ENCODE peak calls at places on chromosomes 5 and 9, in eight cellular contexts. B, J, W, G, V, Q, O and L are unnamed samples.

GRCh38 chr5:143349127-143349526 is 54.4 kb downstream of the NR3C1 start:
- DNase-seq in W (no peak), V (no peak), Q (no peak), G (no peak), O (peak; percentile 37), B (no peak), J (no peak), L (no peak)

GRCh38 chr5:150053231-150053626 is 33.1 kb downstream of the CSF1R start:
- DNase-seq in J (peak; percentile 63), W (no peak), Q (no peak), B (peak; percentile 67), O (peak; percentile 85), G (peak; percentile 70), V (no peak), L (peak; percentile 48)

GRCh38 chr5:149903441-149903840 is 41.2 kb downstream of the PDE6A start:
- DNase-seq in V (no peak), G (no peak), Q (no peak), O (no peak), W (no peak), B (no peak), J (no peak), L (no peak)

GRCh38 chr5:51275428-51275827 is 107.8 kb upstream of the ISL1 start:
- DNase-seq in G (no peak), B (no peak), Q (no peak), O (no peak), V (no peak), W (no peak), J (no peak), L (no peak)

GRCh38 chr9:131707677-131708612 is 31.9 kb downstream of the RAPGEF1 start:
- DNase-seq in J (peak; percentile 95), V (peak; percentile 72), G (peak; percentile 78), W (no peak), O (peak; percentile 81), B (peak; percentile 75), Q (peak; percentile 63), L (peak; percentile 71)

GRCh38 chr5:113092683-113093082 is 116.1 kb downstream of the DCP2 start:
- DNase-seq in Q (no peak), W (no peak), J (peak; percentile 19), G (no peak), B (no peak), V (no peak), O (no peak), L (no peak)

GRCh38 chr9:34428325-34428958 is 29.9 kb downstream of the FAM219A start:
- DNase-seq in O (peak; percentile 60), W (no peak), V (no peak), J (no peak), B (peak; percentile 22), Q (no peak), G (no peak), L (no peak)

GRCh38 chr9:129069128-129069824 is 11.6 kb upstream of the DOLPP1 start:
- DNase-seq in G (no peak), O (no peak), V (peak; percentile 85), W (peak; percentile 47), Q (peak; percentile 36), J (peak; percentile 97), B (peak; percentile 19), L (no peak)

GRCh38 chr5:14879393-14879792 is 7.8 kb upstream of the ANKH start:
- DNase-seq in G (no peak), Q (no peak), J (no peak), B (no peak), O (no peak), V (no peak), W (no peak), L (no peak)

GRCh38 chr9:124941689-124942561 is 1.0 kb upstream of the GOLGA1 start:
- DNase-seq in Q (peak; percentile 83), O (peak; percentile 58), B (peak; percentile 59), J (peak; percentile 74), V (peak; percentile 79), W (peak; percentile 68), G (peak; percentile 51), L (peak; percentile 14)

GRCh38 chr5:53427965-53428364 is 52.5 kb upstream of the FST start:
- DNase-seq in G (no peak), O (no peak), V (no peak), J (no peak), Q (no peak), W (no peak), B (no peak), L (no peak)

GRCh38 chr5:134430001-134430569 is 18.4 kb upstream of the CDKN2AIPNL start:
- DNase-seq in J (no peak), O (no peak), W (no peak), G (no peak), Q (peak; percentile 37), B (no peak), V (peak; percentile 21), L (no peak)
- H3K4me3 ChIP-seq in J (no peak overlapping the region), O (no peak overlapping the region), W (no peak overlapping the region), G (no peak overlapping the region), Q (no peak overlapping the region), B (no peak overlapping the region), V (no peak overlapping the region), L (no peak overlapping the region)

GRCh38 chr5:133749331-133749985 is 137.1 kb upstream of the FSTL4 start:
- DNase-seq in V (no peak), W (no peak), J (no peak), B (no peak), G (no peak), O (no peak), Q (no peak), L (no peak)

GRCh38 chr5:133744030-133744645 is 131.8 kb upstream of the FSTL4 start:
- DNase-seq in O (no peak), B (no peak), J (no peak), G (no peak), V (no peak), W (no peak), Q (no peak), L (no peak)

GRCh38 chr5:133750356-133750755 is 138.0 kb upstream of the FSTL4 start:
- DNase-seq in W (no peak), O (no peak), G (no peak), B (no peak), V (no peak), J (no peak), Q (no peak), L (no peak)

GRCh38 chr5:133744909-133745308 is 132.6 kb upstream of the FSTL4 start:
- DNase-seq in G (no peak), B (no peak), V (no peak), J (no peak), O (no peak), W (no peak), Q (no peak), L (no peak)

GRCh38 chr5:133746834-133747233 is 134.5 kb upstream of the FSTL4 start:
- DNase-seq in O (no peak), B (no peak), Q (peak; percentile 36), V (no peak), W (no peak), G (no peak), J (no peak), L (no peak)
- TF ChIP-seq CTCF in O (no peak), B (no peak), Q (peak; percentile 40), V (no peak), W (no peak), G (no peak), J (no peak), L (peak; percentile 19)

GRCh38 chr9:105632807-105633206 is 29.4 kb upstream of the TAL2 start:
- DNase-seq in O (no peak), W (no peak), G (no peak), V (no peak), B (no peak), J (no peak), Q (no peak), L (no peak)
- H3K4me3 ChIP-seq in O (no peak overlapping the region), W (no peak overlapping the region), G (no peak overlapping the region), V (no peak overlapping the region), B (no peak overlapping the region), J (no peak overlapping the region), Q (no peak overlapping the region), L (no peak overlapping the region)

GRCh38 chr9:122912964-122913673 is at the start of gene ZBTB6:
- DNase-seq in Q (peak; percentile 96), J (peak; percentile 74), G (peak; percentile 82), B (peak; percentile 86), V (peak; percentile 82), O (peak; percentile 81), W (peak; percentile 85), L (peak; percentile 58)

DNA sequence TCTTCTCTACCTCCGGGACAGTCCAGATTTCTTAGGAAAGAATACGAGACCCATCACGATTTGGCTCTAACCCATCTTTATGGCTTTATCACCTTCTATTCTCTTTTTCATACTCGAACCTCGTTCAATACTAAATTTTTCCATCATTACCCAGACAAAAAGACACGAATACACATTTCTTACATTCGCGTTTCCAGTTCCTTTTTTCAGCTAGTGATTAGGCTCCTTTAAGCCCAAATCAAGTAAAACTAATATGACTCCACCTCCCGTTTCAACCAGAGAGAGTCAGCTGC is 506 bp downstream of the ZBTB6 start:
- DNase-seq in B (no peak), W (no peak), O (no peak), J (no peak), V (no peak), Q (no peak), G (no peak), L (no peak)
- TF ChIP-seq CTCF in B (no peak), W (no peak), O (no peak), J (no peak), V (no peak), Q (no peak), G (no peak), L (no peak)

GRCh38 chr5:95823241-95823737 is 763 bp upstream of the GLRX start:
- DNase-seq in O (no peak), W (no peak), Q (peak; percentile 45), B (no peak), J (no peak), G (no peak), V (no peak), L (no peak)
- H3K4me3 ChIP-seq in O (peak overlapping the region; percentile 92), W (peak overlapping the region; percentile 69), Q (peak overlapping the region; percentile 63), B (peak overlapping the region; percentile 97), J (no peak overlapping the region), G (peak overlapping the region; percentile 95), V (peak overlapping the region; percentile 92), L (no peak overlapping the region)

DNA sequence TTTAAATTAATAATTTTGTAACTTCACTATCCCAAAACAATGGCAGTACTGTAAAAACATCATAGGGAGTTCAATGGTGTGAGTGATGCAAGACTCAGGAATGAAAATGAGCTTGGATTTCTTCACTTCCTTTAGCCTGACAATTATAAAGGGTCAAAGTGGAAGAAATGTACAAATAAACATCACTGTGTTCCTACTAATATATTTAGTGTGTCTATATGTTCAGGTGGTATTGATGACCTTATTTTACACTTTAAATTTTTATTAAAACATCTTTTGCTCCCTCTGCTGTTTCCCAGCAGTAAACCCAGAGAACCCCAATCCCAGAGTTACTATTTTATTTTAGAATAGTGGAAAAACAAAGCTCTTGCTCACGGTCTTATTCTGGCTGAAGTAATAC is 2.0 kb downstream of the LOX start:
- DNase-seq in O (no peak), Q (no peak), B (peak; percentile 77), G (peak; percentile 61), V (no peak), W (no peak), J (no peak), L (no peak)
- TF ChIP-seq CTCF in O (no peak), Q (no peak), B (peak; percentile 29), G (peak; percentile 38), V (no peak), W (no peak), J (no peak), L (peak; percentile 36)